ENCODE peak calls at places on chromosomes 5 and 9, in ten cellular contexts. U is omental fat pad, P is ovary, W is K562, Q is AG09319, M is fibroblast of lung, N is HCT116, B is IMR-90, G is brain microvascular endothelial cell, F is GM10248. Y is an unnamed sample.

GRCh38 chr5:10421841-10422691 is 19.6 kb upstream of the ROPN1L start:
- DNase-seq in U (no peak), P (no peak), W (no peak), Q (no peak), M (no peak), N (no peak), B (no peak), G (no peak), F (no peak), Y (no peak)

GRCh38 chr5:124806026-124806856 is 59.8 kb upstream of the ZNF608 start:
- DNase-seq in U (peak), P (peak), W (peak), Q (no peak), M (peak), N (no peak), B (peak), G (peak), F (no peak), Y (no peak)

GRCh38 chr5:15501057-15501791 is 1.2 kb downstream of the FBXL7 start:
- DNase-seq in U (no peak), P (peak), W (no peak), Q (no peak), M (peak), N (no peak), B (peak), G (peak), F (no peak), Y (no peak)

GRCh38 chr5:150001660-150002493 is 1.3 kb downstream of the HMGXB3 start:
- DNase-seq in U (no peak), P (no peak), W (peak), Q (no peak), M (peak), N (peak), B (peak), G (peak), F (peak), Y (peak)

GRCh38 chr5:53601570-53601969 is 41.1 kb downstream of the NDUFS4 start:
- DNase-seq in U (no peak), P (no peak), W (no peak), Q (no peak), M (peak), N (peak), B (peak), G (peak), F (no peak), Y (no peak)

GRCh38 chr5:55406292-55406691 is 98.5 kb downstream of the MTREX start:
- DNase-seq in U (no peak), P (no peak), W (no peak), Q (no peak), M (no peak), N (no peak), B (no peak), G (no peak), F (no peak), Y (no peak)

GRCh38 chr9:69207503-69207902 is 33.4 kb downstream of the TJP2 start:
- DNase-seq in U (no peak), P (no peak), W (no peak), Q (no peak), M (no peak), N (no peak), B (no peak), G (no peak), F (no peak), Y (no peak)

GRCh38 chr5:6732634-6733410 is 19.6 kb downstream of the TENT4A start:
- DNase-seq in U (peak), P (no peak), W (no peak), Q (no peak), M (peak), N (no peak), B (peak), G (peak), F (no peak), Y (no peak)

GRCh38 chr9:82031538-82032280 is 43.1 kb downstream of the SPATA31D1 start:
- DNase-seq in U (peak), P (no peak), W (no peak), Q (peak), M (peak), N (peak), B (peak), G (peak), F (no peak), Y (no peak)

GRCh38 chr5:81779125-81779934 is 28.4 kb upstream of the SSBP2 start:
- DNase-seq in U (no peak), P (peak), W (no peak), Q (no peak), M (peak), N (no peak), B (peak), G (no peak), F (peak), Y (peak)

GRCh38 chr9:117135481-117135880 is 279.4 kb downstream of the ASTN2 start:
- DNase-seq in U (no peak), P (no peak), W (no peak), Q (no peak), M (no peak), N (no peak), B (no peak), G (no peak), F (no peak), Y (no peak)

GRCh38 chr9:128190516-128191405 is 611 bp downstream of the CIZ1 start:
- DNase-seq in U (no peak), P (peak), W (no peak), Q (no peak), M (no peak), N (no peak), B (no peak), G (no peak), F (peak), Y (no peak)

GRCh38 chr9:130143974-130144373 is 28.2 kb upstream of the NCS1 start:
- DNase-seq in U (no peak), P (peak), W (no peak), Q (no peak), M (peak), N (no peak), B (peak), G (peak), F (no peak), Y (no peak)

GRCh38 chr9:38437193-38437823 is 13.1 kb upstream of the IGFBPL1 start:
- DNase-seq in U (no peak), P (no peak), W (no peak), Q (no peak), M (peak), N (no peak), B (peak), G (peak), F (no peak), Y (no peak)

GRCh38 chr9:76996700-76997099 is 22.8 kb upstream of the FOXB2 start:
- DNase-seq in U (no peak), P (no peak), W (no peak), Q (no peak), M (peak), N (no peak), B (peak), G (peak), F (peak), Y (peak)

GRCh38 chr9:69324549-69325401 is at the start of gene ENTREP1:
- DNase-seq in U (no peak), P (peak), W (no peak), Q (no peak), M (peak), N (peak), B (no peak), G (no peak), F (no peak), Y (peak)

GRCh38 chr5:54460181-54460919 is 4.9 kb downstream of the HSPB3 start:
- DNase-seq in U (no peak), P (no peak), W (peak), Q (no peak), M (peak), N (no peak), B (peak), G (peak), F (no peak), Y (no peak)

GRCh38 chr9:131567910-131568309 is 22.6 kb downstream of the PRRT1B start:
- DNase-seq in U (no peak), P (no peak), W (no peak), Q (no peak), M (no peak), N (no peak), B (no peak), G (no peak), F (no peak), Y (no peak)

GRCh38 chr5:5755888-5756287 is 333.4 kb downstream of the ICE1 start:
- DNase-seq in U (no peak), P (no peak), W (no peak), Q (no peak), M (no peak), N (no peak), B (no peak), G (no peak), F (no peak), Y (no peak)

GRCh38 chr9:81372628-81373191 is 316.6 kb downstream of the TLE1 start:
- DNase-seq in U (no peak), P (no peak), W (no peak), Q (no peak), M (peak), N (no peak), B (no peak), G (no peak), F (no peak), Y (no peak)

GRCh38 chr9:121770415-121771273 is 119.2 kb downstream of the DAB2IP start:
- DNase-seq in U (no peak), P (peak), W (no peak), Q (peak), M (peak), N (no peak), B (peak), G (no peak), F (no peak), Y (no peak)

GRCh38 chr5:135235002-135235401 is 164.0 kb downstream of the MACROH2A1 start:
- DNase-seq in U (no peak), P (no peak), W (no peak), Q (no peak), M (no peak), N (no peak), B (no peak), G (no peak), F (no peak), Y (no peak)
- TF ChIP-seq CTCF in U (no peak), P (no peak), W (no peak), Q (no peak), M (no peak), N (no peak), B (no peak), G (no peak), F (no peak), Y (no peak)

DNA sequence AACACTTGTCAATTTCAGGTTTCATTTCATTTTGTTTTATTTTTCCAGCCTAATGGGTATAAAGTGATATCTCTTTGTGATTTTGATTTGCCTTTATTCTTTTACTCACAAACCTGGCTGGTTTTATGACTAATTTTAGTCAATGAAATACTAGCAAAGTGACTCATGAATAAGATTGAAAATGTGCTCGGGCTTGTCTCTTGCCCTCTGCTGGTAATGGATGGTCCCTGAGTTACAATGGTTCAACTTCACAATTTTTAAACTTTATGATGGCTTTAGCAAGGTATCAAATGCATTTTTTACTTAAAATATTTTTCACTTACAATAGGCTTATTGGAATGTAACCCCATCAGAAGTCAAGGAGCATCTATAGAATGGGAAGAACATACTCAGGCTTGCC is 431.4 kb upstream of the CCNG1 start:
- DNase-seq in U (no peak), P (no peak), W (no peak), Q (no peak), M (peak), N (no peak), B (no peak), G (no peak), F (no peak), Y (no peak)
- TF ChIP-seq CTCF in U (no peak), P (no peak), W (no peak), Q (no peak), M (no peak), N (no peak), B (no peak), G (no peak), F (peak), Y (no peak)

GRCh38 chr5:139140631-139141071 is 57.5 kb downstream of the SIL1 start:
- DNase-seq in U (no peak), P (no peak), W (no peak), Q (no peak), M (peak), N (no peak), B (peak), G (no peak), F (no peak), Y (no peak)

GRCh38 chr5:139138790-139139189 is 59.4 kb downstream of the SIL1 start:
- DNase-seq in U (no peak), P (no peak), W (no peak), Q (no peak), M (peak), N (peak), B (peak), G (peak), F (no peak), Y (no peak)

GRCh38 chr5:139138109-139138508 is 60.1 kb downstream of the SIL1 start:
- DNase-seq in U (no peak), P (no peak), W (no peak), Q (no peak), M (peak), N (no peak), B (peak), G (no peak), F (no peak), Y (no peak)

GRCh38 chr5:139134906-139135305 is 63.3 kb downstream of the SIL1 start:
- DNase-seq in U (no peak), P (no peak), W (no peak), Q (no peak), M (no peak), N (no peak), B (no peak), G (no peak), F (no peak), Y (no peak)

GRCh38 chr5:139137703-139138102 is 60.5 kb downstream of the SIL1 start:
- DNase-seq in U (no peak), P (no peak), W (peak), Q (no peak), M (peak), N (peak), B (peak), G (peak), F (no peak), Y (no peak)
- TF ChIP-seq CTCF in U (no peak), P (no peak), W (peak), Q (no peak), M (peak), N (peak), B (peak), G (peak), F (peak), Y (peak)

GRCh38 chr9:88920645-88921044 is 70.6 kb upstream of the S1PR3 start:
- DNase-seq in U (no peak), P (no peak), W (no peak), Q (no peak), M (no peak), N (no peak), B (no peak), G (no peak), F (no peak), Y (no peak)
- TF ChIP-seq CTCF in U (no peak), P (no peak), W (no peak), Q (no peak), M (no peak), N (peak), B (no peak), G (no peak), F (no peak), Y (no peak)

GRCh38 chr5:139251281-139251687 is 42.3 kb upstream of the MATR3 start:
- DNase-seq in U (no peak), P (no peak), W (peak), Q (no peak), M (no peak), N (no peak), B (no peak), G (no peak), F (peak), Y (peak)
- TF ChIP-seq CTCF in U (no peak), P (no peak), W (peak), Q (no peak), M (peak), N (no peak), B (peak), G (peak), F (peak), Y (peak)

GRCh38 chr5:73654171-73654811 is 28.3 kb downstream of the ARHGEF28 start:
- DNase-seq in U (no peak), P (no peak), W (no peak), Q (no peak), M (peak), N (no peak), B (peak), G (no peak), F (peak), Y (no peak)

GRCh38 chr5:73655521-73656160 is 29.6 kb downstream of the ARHGEF28 start:
- DNase-seq in U (no peak), P (no peak), W (no peak), Q (no peak), M (no peak), N (no peak), B (no peak), G (no peak), F (no peak), Y (no peak)

GRCh38 chr5:73649926-73650325 is 23.9 kb downstream of the ARHGEF28 start:
- DNase-seq in U (no peak), P (no peak), W (no peak), Q (no peak), M (no peak), N (no peak), B (no peak), G (no peak), F (no peak), Y (no peak)

GRCh38 chr5:73652391-73652790 is 26.4 kb downstream of the ARHGEF28 start:
- DNase-seq in U (no peak), P (no peak), W (no peak), Q (no peak), M (no peak), N (no peak), B (no peak), G (no peak), F (no peak), Y (no peak)

GRCh38 chr5:73654861-73655318 is 28.9 kb downstream of the ARHGEF28 start:
- DNase-seq in U (no peak), P (no peak), W (no peak), Q (no peak), M (no peak), N (no peak), B (peak), G (no peak), F (no peak), Y (no peak)
- TF ChIP-seq CTCF in U (no peak), P (no peak), W (no peak), Q (no peak), M (no peak), N (no peak), B (no peak), G (no peak), F (no peak), Y (no peak)

GRCh38 chr5:131814990-131815389 is 18.2 kb upstream of the FNIP1 start:
- DNase-seq in U (no peak), P (no peak), W (no peak), Q (no peak), M (peak), N (peak), B (peak), G (peak), F (no peak), Y (no peak)

GRCh38 chr5:131812371-131813160 is 15.7 kb upstream of the FNIP1 start:
- DNase-seq in U (no peak), P (no peak), W (no peak), Q (no peak), M (no peak), N (no peak), B (no peak), G (no peak), F (no peak), Y (no peak)

GRCh38 chr5:131810510-131811249 is 13.9 kb upstream of the FNIP1 start:
- DNase-seq in U (no peak), P (no peak), W (no peak), Q (no peak), M (no peak), N (peak), B (peak), G (no peak), F (peak), Y (peak)
- TF ChIP-seq CTCF in U (no peak), P (no peak), W (peak), Q (peak), M (peak), N (peak), B (peak), G (peak), F (peak), Y (peak)

GRCh38 chr5:115262405-115263247 is at the start of gene PGGT1B:
- DNase-seq in U (peak), P (peak), W (peak), Q (no peak), M (peak), N (peak), B (peak), G (peak), F (peak), Y (peak)
- TF ChIP-seq CTCF in U (no peak), P (no peak), W (no peak), Q (no peak), M (peak), N (no peak), B (no peak), G (no peak), F (no peak), Y (no peak)